ENCODE peak calls at places on chromosomes 5 and 9, in ten cellular contexts. One of them, this sample, is unnamed.

GRCh38 chr5:155082401-155082800 is 68.8 kb downstream of the KIF4B start:
- DNase-seq in HCT116: peak
- DNase-seq in caudate nucleus: no peak
- DNase-seq in stomach: no peak
- DNase-seq in substantia nigra: no peak
- DNase-seq in lung: no peak
- DNase-seq in CD8-positive, alpha-beta memory T cell: no peak
- DNase-seq in pancreas: no peak
- DNase-seq in A549: peak
- DNase-seq in astrocyte: peak
- DNase-seq in this sample: no peak

GRCh38 chr9:101018391-101018990 is 10.0 kb upstream of the PLPPR1 start:
- DNase-seq in substantia nigra: no peak
- DNase-seq in astrocyte: no peak
- DNase-seq in HCT116: no peak
- DNase-seq in pancreas: no peak
- DNase-seq in stomach: no peak
- DNase-seq in caudate nucleus: no peak
- DNase-seq in lung: no peak
- DNase-seq in A549: no peak
- DNase-seq in CD8-positive, alpha-beta memory T cell: no peak
- DNase-seq in this sample: no peak

GRCh38 chr9:93224591-93224990 is 40.7 kb downstream of the WNK2 start:
- DNase-seq in A549: no peak
- DNase-seq in substantia nigra: no peak
- DNase-seq in stomach: no peak
- DNase-seq in caudate nucleus: no peak
- DNase-seq in CD8-positive, alpha-beta memory T cell: no peak
- DNase-seq in lung: no peak
- DNase-seq in HCT116: peak
- DNase-seq in astrocyte: no peak
- DNase-seq in pancreas: no peak
- DNase-seq in this sample: no peak

GRCh38 chr5:74595143-74595915 is 45.2 kb downstream of the ENC1 start:
- DNase-seq in astrocyte: peak
- DNase-seq in HCT116: peak
- DNase-seq in stomach: no peak
- DNase-seq in pancreas: no peak
- DNase-seq in CD8-positive, alpha-beta memory T cell: no peak
- DNase-seq in A549: no peak
- DNase-seq in caudate nucleus: no peak
- DNase-seq in lung: no peak
- DNase-seq in substantia nigra: no peak
- DNase-seq in this sample: no peak

GRCh38 chr5:160242140-160242539 is 12.8 kb downstream of the FABP6 start:
- DNase-seq in lung: no peak
- DNase-seq in caudate nucleus: no peak
- DNase-seq in A549: no peak
- DNase-seq in pancreas: no peak
- DNase-seq in HCT116: no peak
- DNase-seq in stomach: no peak
- DNase-seq in substantia nigra: no peak
- DNase-seq in astrocyte: no peak
- DNase-seq in CD8-positive, alpha-beta memory T cell: no peak
- DNase-seq in this sample: no peak

GRCh38 chr5:14665949-14666741 is 1.6 kb downstream of the OTULIN start:
- DNase-seq in stomach: no peak
- DNase-seq in pancreas: no peak
- DNase-seq in A549: peak
- DNase-seq in substantia nigra: no peak
- DNase-seq in caudate nucleus: no peak
- DNase-seq in lung: no peak
- DNase-seq in astrocyte: no peak
- DNase-seq in CD8-positive, alpha-beta memory T cell: peak
- DNase-seq in HCT116: no peak
- DNase-seq in this sample: peak

GRCh38 chr9:71911908-71912325 is 478 bp downstream of the C9orf85 start:
- DNase-seq in stomach: peak
- DNase-seq in pancreas: no peak
- DNase-seq in HCT116: no peak
- DNase-seq in substantia nigra: no peak
- DNase-seq in CD8-positive, alpha-beta memory T cell: no peak
- DNase-seq in caudate nucleus: no peak
- DNase-seq in lung: no peak
- DNase-seq in astrocyte: peak
- DNase-seq in A549: no peak
- DNase-seq in this sample: no peak

GRCh38 chr5:145743396-145744061 is 91.6 kb downstream of the PRELID2 start:
- DNase-seq in A549: no peak
- DNase-seq in caudate nucleus: no peak
- DNase-seq in lung: no peak
- DNase-seq in CD8-positive, alpha-beta memory T cell: no peak
- DNase-seq in stomach: no peak
- DNase-seq in astrocyte: no peak
- DNase-seq in pancreas: no peak
- DNase-seq in substantia nigra: no peak
- DNase-seq in HCT116: no peak
- DNase-seq in this sample: no peak

GRCh38 chr9:108389056-108389455 is 466.7 kb downstream of the ACTL7B start:
- DNase-seq in substantia nigra: no peak
- DNase-seq in pancreas: no peak
- DNase-seq in HCT116: no peak
- DNase-seq in lung: no peak
- DNase-seq in caudate nucleus: no peak
- DNase-seq in A549: no peak
- DNase-seq in CD8-positive, alpha-beta memory T cell: no peak
- DNase-seq in stomach: no peak
- DNase-seq in astrocyte: no peak
- DNase-seq in this sample: no peak

GRCh38 chr5:173187054-173187743 is 42.9 kb downstream of the BNIP1 start:
- DNase-seq in A549: no peak
- DNase-seq in pancreas: no peak
- DNase-seq in substantia nigra: no peak
- DNase-seq in lung: no peak
- DNase-seq in caudate nucleus: no peak
- DNase-seq in CD8-positive, alpha-beta memory T cell: no peak
- DNase-seq in astrocyte: no peak
- DNase-seq in HCT116: peak
- DNase-seq in stomach: no peak
- DNase-seq in this sample: no peak

GRCh38 chr5:112691758-112692157 is 45.9 kb upstream of the APC start:
- DNase-seq in CD8-positive, alpha-beta memory T cell: no peak
- DNase-seq in pancreas: no peak
- DNase-seq in stomach: no peak
- DNase-seq in A549: peak
- DNase-seq in caudate nucleus: no peak
- DNase-seq in astrocyte: no peak
- DNase-seq in lung: no peak
- DNase-seq in substantia nigra: no peak
- DNase-seq in HCT116: no peak
- DNase-seq in this sample: no peak

GRCh38 chr5:120053841-120054240 is 410.3 kb upstream of the PRR16 start:
- DNase-seq in CD8-positive, alpha-beta memory T cell: no peak
- DNase-seq in stomach: no peak
- DNase-seq in caudate nucleus: no peak
- DNase-seq in A549: no peak
- DNase-seq in pancreas: no peak
- DNase-seq in lung: no peak
- DNase-seq in HCT116: no peak
- DNase-seq in astrocyte: no peak
- DNase-seq in substantia nigra: no peak
- DNase-seq in this sample: no peak

GRCh38 chr9:124411514-124412227 is 3.6 kb downstream of the PSMB7 start:
- DNase-seq in lung: no peak
- DNase-seq in caudate nucleus: no peak
- DNase-seq in CD8-positive, alpha-beta memory T cell: no peak
- DNase-seq in astrocyte: peak
- DNase-seq in A549: no peak
- DNase-seq in pancreas: no peak
- DNase-seq in substantia nigra: no peak
- DNase-seq in HCT116: no peak
- DNase-seq in stomach: no peak
- DNase-seq in this sample: no peak

GRCh38 chr9:129649726-129650679 is 8.1 kb upstream of the ASB6 start:
- DNase-seq in CD8-positive, alpha-beta memory T cell: no peak
- DNase-seq in lung: no peak
- DNase-seq in pancreas: no peak
- DNase-seq in astrocyte: no peak
- DNase-seq in caudate nucleus: no peak
- DNase-seq in stomach: no peak
- DNase-seq in HCT116: no peak
- DNase-seq in substantia nigra: no peak
- DNase-seq in A549: no peak
- DNase-seq in this sample: no peak
- H3K27ac ChIP-seq in CD8-positive, alpha-beta memory T cell: no peak
- H3K27ac ChIP-seq in lung: no peak
- H3K27ac ChIP-seq in pancreas: no peak
- H3K27ac ChIP-seq in astrocyte: no peak
- H3K27ac ChIP-seq in caudate nucleus: no peak
- H3K27ac ChIP-seq in stomach: no peak
- H3K27ac ChIP-seq in HCT116: no peak
- H3K27ac ChIP-seq in substantia nigra: no peak
- H3K27ac ChIP-seq in A549: no peak
- H3K27ac ChIP-seq in this sample: no peak

DNA sequence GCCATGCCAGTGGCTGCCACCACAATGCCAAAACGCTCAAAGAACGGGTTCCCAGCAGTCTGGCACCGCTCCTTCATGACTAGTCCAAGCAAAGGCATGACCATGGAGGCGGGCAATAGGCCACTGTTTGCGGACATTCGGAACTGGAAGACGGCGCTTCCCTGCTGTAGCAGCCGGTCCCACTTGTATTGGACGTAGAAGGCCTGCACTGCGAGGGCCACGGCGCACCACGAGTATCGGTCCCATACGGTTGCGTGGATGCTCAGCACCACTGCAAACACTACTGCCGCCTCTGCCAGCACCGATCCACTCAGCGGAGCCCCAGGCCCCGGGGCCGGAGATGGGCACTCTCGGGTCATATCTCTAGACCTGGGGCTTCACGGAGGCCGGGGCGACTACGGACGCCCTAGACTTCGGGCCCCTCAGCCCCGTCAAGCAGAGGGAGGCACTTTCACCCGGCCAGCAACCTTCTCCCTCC is 419 bp downstream of the DOLK start:
- DNase-seq in pancreas: peak
- DNase-seq in astrocyte: peak
- DNase-seq in CD8-positive, alpha-beta memory T cell: no peak
- DNase-seq in A549: no peak
- DNase-seq in HCT116: no peak
- DNase-seq in caudate nucleus: peak
- DNase-seq in lung: no peak
- DNase-seq in stomach: peak
- DNase-seq in substantia nigra: peak
- DNase-seq in this sample: no peak
- H3K27ac ChIP-seq in pancreas: peak
- H3K27ac ChIP-seq in astrocyte: peak
- H3K27ac ChIP-seq in CD8-positive, alpha-beta memory T cell: peak
- H3K27ac ChIP-seq in A549: peak
- H3K27ac ChIP-seq in HCT116: peak
- H3K27ac ChIP-seq in caudate nucleus: peak
- H3K27ac ChIP-seq in lung: peak
- H3K27ac ChIP-seq in stomach: peak
- H3K27ac ChIP-seq in substantia nigra: peak
- H3K27ac ChIP-seq in this sample: peak

GRCh38 chr5:147558131-147558730 is 48.4 kb upstream of the DPYSL3 start:
- DNase-seq in HCT116: no peak
- DNase-seq in astrocyte: peak
- DNase-seq in caudate nucleus: no peak
- DNase-seq in pancreas: no peak
- DNase-seq in stomach: no peak
- DNase-seq in A549: no peak
- DNase-seq in CD8-positive, alpha-beta memory T cell: no peak
- DNase-seq in lung: no peak
- DNase-seq in substantia nigra: no peak
- DNase-seq in this sample: no peak

GRCh38 chr5:147547730-147548129 is 37.9 kb upstream of the DPYSL3 start:
- DNase-seq in substantia nigra: no peak
- DNase-seq in stomach: no peak
- DNase-seq in lung: no peak
- DNase-seq in A549: no peak
- DNase-seq in astrocyte: peak
- DNase-seq in caudate nucleus: no peak
- DNase-seq in CD8-positive, alpha-beta memory T cell: no peak
- DNase-seq in HCT116: no peak
- DNase-seq in pancreas: no peak
- DNase-seq in this sample: no peak

GRCh38 chr5:147551677-147552076 is 41.8 kb upstream of the DPYSL3 start:
- DNase-seq in lung: no peak
- DNase-seq in astrocyte: peak
- DNase-seq in pancreas: no peak
- DNase-seq in CD8-positive, alpha-beta memory T cell: no peak
- DNase-seq in A549: no peak
- DNase-seq in substantia nigra: no peak
- DNase-seq in HCT116: no peak
- DNase-seq in caudate nucleus: no peak
- DNase-seq in stomach: no peak
- DNase-seq in this sample: no peak

GRCh38 chr5:147554285-147554817 is 44.5 kb upstream of the DPYSL3 start:
- DNase-seq in substantia nigra: no peak
- DNase-seq in lung: no peak
- DNase-seq in caudate nucleus: no peak
- DNase-seq in stomach: no peak
- DNase-seq in HCT116: no peak
- DNase-seq in CD8-positive, alpha-beta memory T cell: no peak
- DNase-seq in A549: no peak
- DNase-seq in astrocyte: peak
- DNase-seq in pancreas: no peak
- DNase-seq in this sample: no peak

GRCh38 chr5:147552897-147553296 is 43.0 kb upstream of the DPYSL3 start:
- DNase-seq in caudate nucleus: no peak
- DNase-seq in pancreas: no peak
- DNase-seq in lung: no peak
- DNase-seq in CD8-positive, alpha-beta memory T cell: no peak
- DNase-seq in stomach: no peak
- DNase-seq in HCT116: no peak
- DNase-seq in astrocyte: no peak
- DNase-seq in substantia nigra: no peak
- DNase-seq in A549: no peak
- DNase-seq in this sample: no peak
- H3K27ac ChIP-seq in caudate nucleus: no peak
- H3K27ac ChIP-seq in pancreas: no peak
- H3K27ac ChIP-seq in lung: no peak
- H3K27ac ChIP-seq in CD8-positive, alpha-beta memory T cell: no peak
- H3K27ac ChIP-seq in stomach: no peak
- H3K27ac ChIP-seq in HCT116: no peak
- H3K27ac ChIP-seq in astrocyte: no peak
- H3K27ac ChIP-seq in substantia nigra: no peak
- H3K27ac ChIP-seq in A549: no peak
- H3K27ac ChIP-seq in this sample: no peak

DNA sequence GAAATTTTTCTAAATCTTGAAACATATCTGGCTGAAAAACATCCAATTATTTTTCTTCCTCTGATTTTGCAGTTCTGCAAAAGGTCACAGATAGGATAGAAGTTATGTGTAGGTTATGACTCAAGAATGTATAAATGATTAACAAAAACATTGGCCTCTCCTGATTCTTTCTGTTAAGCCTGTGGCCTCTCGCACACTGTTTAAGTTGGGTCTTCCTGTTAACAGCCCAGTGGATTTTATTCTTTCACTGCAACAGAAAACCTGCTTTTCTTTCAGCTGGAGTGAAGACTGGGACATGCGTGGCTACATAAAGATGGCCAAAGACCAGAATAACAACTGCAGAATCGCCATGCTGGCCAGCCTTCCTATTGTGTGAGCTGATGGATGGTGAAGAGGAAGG is 17.1 kb upstream of the SPATA31E1 start:
- DNase-seq in lung: no peak
- DNase-seq in substantia nigra: no peak
- DNase-seq in A549: peak
- DNase-seq in stomach: no peak
- DNase-seq in CD8-positive, alpha-beta memory T cell: no peak
- DNase-seq in astrocyte: no peak
- DNase-seq in pancreas: no peak
- DNase-seq in HCT116: no peak
- DNase-seq in caudate nucleus: no peak
- DNase-seq in this sample: no peak
- H3K27ac ChIP-seq in lung: no peak
- H3K27ac ChIP-seq in substantia nigra: no peak
- H3K27ac ChIP-seq in A549: peak
- H3K27ac ChIP-seq in stomach: no peak
- H3K27ac ChIP-seq in CD8-positive, alpha-beta memory T cell: no peak
- H3K27ac ChIP-seq in astrocyte: no peak
- H3K27ac ChIP-seq in pancreas: no peak
- H3K27ac ChIP-seq in HCT116: no peak
- H3K27ac ChIP-seq in caudate nucleus: no peak
- H3K27ac ChIP-seq in this sample: no peak

This sample was measured in effector memory CD4-positive, alpha-beta T cell.